ENCODE peak calls at places on chromosomes 1 and 21, in seven cellular contexts. I is H9, M is mesendoderm, R is neuronal stem cell, H is IMR-90, K is mesenchymal stem cell, P is H1. V is an unnamed sample.

GRCh38 chr21:33950425-33951079 is 34.9 kb upstream of the ATP5PO start:
- DNase-seq in I (no peak), M (no peak), R (no peak), H (no peak), K (no peak), P (no peak), V (no peak)

GRCh38 chr1:231162300-231162969 is 577 bp downstream of the TRIM67 start:
- DNase-seq in I (peak; percentile 76), M (peak; percentile 75), R (peak; percentile 73), H (peak; percentile 26), K (peak; percentile 36), P (peak; percentile 34), V (peak; percentile 68)

GRCh38 chr1:225906467-225906866 is 17.5 kb upstream of the LEFTY1 start:
- DNase-seq in I (no peak), M (no peak), R (no peak), H (no peak), K (no peak), P (no peak), V (no peak)

GRCh38 chr1:14498839-14499238 is 99.6 kb upstream of the KAZN start:
- DNase-seq in I (no peak), M (no peak), R (no peak), H (no peak), K (no peak), P (no peak), V (no peak)

GRCh38 chr1:62437273-62437945 is 560 bp downstream of the USP1 start:
- DNase-seq in I (no peak), M (peak; percentile 31), R (peak; percentile 18), H (no peak), K (peak; percentile 33), P (no peak), V (peak; percentile 27)

GRCh38 chr1:34286547-34286946 is 109.8 kb downstream of the C1orf94 start:
- DNase-seq in I (no peak), M (no peak), R (no peak), H (no peak), K (no peak), P (no peak), V (no peak)

GRCh38 chr1:234881893-234882771 is 246.5 kb downstream of the TOMM20 start:
- DNase-seq in I (no peak), M (no peak), R (no peak), H (no peak), K (no peak), P (no peak), V (no peak)

GRCh38 chr1:111476761-111477309 is 3.1 kb downstream of the C1orf162 start:
- DNase-seq in I (no peak), M (no peak), R (no peak), H (no peak), K (no peak), P (no peak), V (no peak)

GRCh38 chr1:56811331-56811730 is 7.9 kb downstream of the FYB2 start:
- DNase-seq in I (no peak), M (peak; percentile 99), R (no peak), H (no peak), K (no peak), P (no peak), V (peak; percentile 74)

GRCh38 chr1:51341876-51342496 is 11.6 kb upstream of the TTC39A start:
- DNase-seq in I (no peak), M (peak; percentile 64), R (no peak), H (no peak), K (no peak), P (no peak), V (no peak)

GRCh38 chr1:6447016-6447817 is 18.8 kb downstream of the TNFRSF25 start:
- DNase-seq in I (peak; percentile 83), M (peak; percentile 56), R (peak; percentile 72), H (no peak), K (no peak), P (no peak), V (no peak)

GRCh38 chr1:225477296-225477911 is 49.6 kb upstream of the LBR start:
- DNase-seq in I (peak; percentile 20), M (no peak), R (no peak), H (no peak), K (no peak), P (no peak), V (no peak)

GRCh38 chr1:88061106-88061829 is 622.8 kb upstream of the PKN2 start:
- DNase-seq in I (peak; percentile 67), M (peak; percentile 86), R (peak; percentile 44), H (peak; percentile 70), K (peak; percentile 67), P (peak; percentile 21), V (peak; percentile 43)

GRCh38 chr1:219945795-219946194 is 17.4 kb upstream of the SLC30A10 start:
- DNase-seq in I (no peak), M (no peak), R (no peak), H (no peak), K (no peak), P (no peak), V (no peak)

GRCh38 chr1:226187380-226187779 is 839 bp upstream of the ACBD3 start:
- DNase-seq in I (no peak), M (no peak), R (no peak), H (no peak), K (no peak), P (no peak), V (no peak)

GRCh38 chr21:37063433-37063832 is 9.4 kb downstream of the PIGP start:
- DNase-seq in I (no peak), M (no peak), R (no peak), H (no peak), K (no peak), P (no peak), V (no peak)

GRCh38 chr21:37060296-37060695 is 12.6 kb downstream of the PIGP start:
- DNase-seq in I (peak; percentile 76), M (peak; percentile 92), R (no peak), H (peak; percentile 98), K (peak; percentile 99), P (peak; percentile 43), V (peak; percentile 41)

GRCh38 chr21:37064841-37065240 is 8.0 kb downstream of the PIGP start:
- DNase-seq in I (no peak), M (no peak), R (no peak), H (peak; percentile 66), K (no peak), P (no peak), V (no peak)

GRCh38 chr21:37062592-37062933 is 10.3 kb downstream of the PIGP start:
- DNase-seq in I (no peak), M (no peak), R (no peak), H (no peak), K (no peak), P (no peak), V (no peak)

DNA sequence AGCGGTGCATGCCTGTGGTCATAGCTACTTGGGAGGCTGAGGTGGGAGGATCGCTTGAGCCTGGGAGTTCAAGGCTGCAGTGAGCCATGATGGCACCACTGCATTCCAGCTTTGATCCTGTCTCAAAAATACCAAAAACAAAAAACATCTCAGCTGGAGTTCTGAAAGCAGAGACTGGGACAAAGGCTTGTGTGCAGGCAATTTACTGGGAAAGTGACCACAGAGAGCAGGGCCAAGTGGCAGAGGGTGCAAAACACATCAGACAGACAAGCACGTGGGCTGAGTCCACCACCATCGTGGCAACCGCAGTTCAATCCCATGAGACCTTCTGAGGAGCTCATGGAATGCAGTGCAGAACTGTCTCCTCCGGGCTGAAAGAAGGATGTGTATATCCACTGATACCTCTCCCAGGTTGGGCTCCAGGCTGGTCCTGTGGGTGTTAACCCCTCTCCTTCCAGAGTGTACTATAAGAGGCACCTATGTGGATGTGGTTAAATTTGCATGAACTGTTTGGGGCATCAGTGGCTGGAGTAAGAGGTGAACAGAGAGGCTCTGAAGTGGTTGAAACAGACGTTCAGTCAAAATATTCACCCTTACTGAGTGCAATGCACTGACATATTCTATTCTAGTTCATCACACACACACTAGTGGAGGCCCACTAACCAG is 10.8 kb downstream of the PIGP start:
- DNase-seq in I (no peak), M (no peak), R (no peak), H (no peak), K (peak; percentile 46), P (no peak), V (peak; percentile 50)
- H3K27ac ChIP-seq in I (no peak overlapping the region), M (no peak overlapping the region), R (no peak overlapping the region), H (no peak overlapping the region), K (peak overlapping the region; percentile 44), P (no peak overlapping the region), V (no peak overlapping the region)

GRCh38 chr1:47227370-47228232 is 4.4 kb downstream of the TAL1 start:
- DNase-seq in I (no peak), M (no peak), R (no peak), H (no peak), K (no peak), P (no peak), V (no peak)

GRCh38 chr1:47223921-47224675 is 7.9 kb downstream of the TAL1 start:
- DNase-seq in I (no peak), M (no peak), R (no peak), H (no peak), K (no peak), P (no peak), V (no peak)

GRCh38 chr1:47226121-47226977 is 5.7 kb downstream of the TAL1 start:
- DNase-seq in I (no peak), M (no peak), R (no peak), H (no peak), K (no peak), P (no peak), V (no peak)

GRCh38 chr1:47224676-47225399 is 7.2 kb downstream of the TAL1 start:
- DNase-seq in I (no peak), M (no peak), R (no peak), H (no peak), K (no peak), P (no peak), V (no peak)

GRCh38 chr1:47225430-47226100 is 6.5 kb downstream of the TAL1 start:
- DNase-seq in I (no peak), M (no peak), R (no peak), H (no peak), K (no peak), P (no peak), V (no peak)
- H3K4ac ChIP-seq in I (no peak overlapping the region), M (no peak overlapping the region), R (no peak overlapping the region), H (no peak overlapping the region), K (no peak overlapping the region), P (no peak overlapping the region), V (no peak overlapping the region)

DNA sequence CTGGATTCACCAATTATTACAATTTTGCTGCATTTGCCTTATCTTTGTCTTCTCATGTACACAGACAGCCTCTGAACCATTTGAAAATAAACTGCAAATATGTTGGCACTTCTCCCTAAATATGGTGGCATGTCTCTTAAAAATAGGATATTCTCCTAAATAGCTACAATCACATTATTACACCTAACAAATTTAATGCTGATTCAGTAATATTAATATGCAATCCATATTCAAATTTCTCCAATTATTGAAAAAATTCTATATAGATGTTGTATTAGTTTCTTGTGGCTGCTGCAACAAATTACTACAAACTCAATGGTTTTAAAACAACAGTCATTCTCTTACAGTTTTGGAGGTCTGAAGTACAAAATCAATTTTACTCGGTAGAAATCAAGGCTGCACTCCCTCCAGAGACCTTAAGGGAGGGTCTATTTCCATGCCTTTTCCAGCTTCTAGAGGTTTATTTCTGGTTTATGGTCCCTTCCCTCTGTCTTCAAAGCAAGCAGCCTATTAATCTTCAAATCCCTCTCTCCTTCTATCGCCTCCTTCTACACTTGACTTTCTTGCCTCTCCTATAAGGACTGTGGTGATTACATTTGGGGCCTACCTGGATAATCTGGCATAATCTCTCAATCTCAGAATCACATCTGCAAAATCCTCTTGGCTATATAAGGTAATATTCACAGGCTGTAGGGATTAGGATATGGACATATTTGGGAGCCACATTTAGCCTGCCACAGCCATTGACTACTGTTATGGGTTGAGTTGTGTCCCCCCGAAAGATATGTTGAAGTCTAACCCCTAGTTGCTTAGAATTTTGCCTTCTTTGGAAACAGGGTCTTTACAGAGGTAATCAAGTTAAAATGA is 52.5 kb upstream of the BOLA1 start:
- DNase-seq in I (no peak), M (no peak), R (no peak), H (no peak), K (no peak), P (no peak), V (no peak)
- H3K27ac ChIP-seq in I (no peak overlapping the region), M (no peak overlapping the region), R (no peak overlapping the region), H (no peak overlapping the region), K (no peak overlapping the region), P (no peak overlapping the region), V (no peak overlapping the region)

GRCh38 chr1:115036814-115037535 is 7.3 kb downstream of the TSHB start:
- DNase-seq in I (no peak), M (peak; percentile 8), R (no peak), H (no peak), K (no peak), P (no peak), V (no peak)
- H3K4ac ChIP-seq in I (no peak overlapping the region), M (no peak overlapping the region), R (no peak overlapping the region), H (no peak overlapping the region), K (no peak overlapping the region), P (no peak overlapping the region), V (no peak overlapping the region)

V was measured in trophoblast cell.